ENCODE peak calls at places on chromosomes 1 and 21, in nine cellular contexts. H, V, X, U, Z, A, J, N and L are unnamed samples.

GRCh38 chr1:232138044-232138443 is 491.9 kb downstream of the SIPA1L2 start:
- DNase-seq in J (no peak), V (no peak), Z (no peak), U (no peak), X (no peak), H (no peak), N (no peak), A (no peak), L (no peak)

GRCh38 chr1:31207590-31207989 is 32.1 kb downstream of the NKAIN1 start:
- DNase-seq in X (no peak), H (no peak), Z (no peak), J (no peak), A (no peak), V (no peak), U (no peak), N (no peak), L (no peak)

GRCh38 chr1:108570128-108570527 is 10.2 kb downstream of the EEIG2 start:
- DNase-seq in U (no peak), Z (no peak), H (no peak), A (peak; percentile 6), N (no peak), J (peak; percentile 61), X (peak; percentile 32), V (no peak), L (no peak)

GRCh38 chr1:235019456-235019855 is 109.2 kb downstream of the TOMM20 start:
- DNase-seq in V (no peak), H (no peak), J (peak; percentile 68), Z (no peak), A (peak; percentile 33), N (no peak), X (no peak), U (no peak), L (no peak)

GRCh38 chr1:38138498-38139233 is 92.1 kb upstream of the POU3F1 start:
- DNase-seq in Z (no peak), J (peak; percentile 90), N (peak; percentile 94), A (peak; percentile 97), H (peak; percentile 92), U (peak; percentile 86), V (peak; percentile 72), X (peak; percentile 73), L (peak; percentile 83)

GRCh38 chr1:23529146-23530088 is 1.6 kb downstream of the E2F2 start:
- DNase-seq in U (no peak), V (no peak), J (peak; percentile 16), A (no peak), Z (no peak), X (peak; percentile 28), N (peak; percentile 31), H (no peak), L (no peak)

GRCh38 chr1:219710529-219711194 is 97.8 kb upstream of the ZC3H11B start:
- DNase-seq in Z (no peak), J (peak; percentile 94), A (peak; percentile 84), N (peak; percentile 97), V (no peak), H (no peak), X (peak; percentile 23), U (no peak), L (no peak)

GRCh38 chr1:97427371-97427770 is 493.5 kb downstream of the DPYD start:
- DNase-seq in V (no peak), H (no peak), A (no peak), X (no peak), U (no peak), Z (no peak), N (no peak), J (no peak), L (no peak)

GRCh38 chr1:7393141-7393540 is 378.0 kb upstream of the VAMP3 start:
- DNase-seq in A (no peak), H (no peak), N (peak; percentile 36), X (no peak), V (no peak), U (no peak), J (no peak), Z (no peak), L (peak; percentile 3)

GRCh38 chr1:22143586-22144033 is 713 bp upstream of the WNT4 start:
- DNase-seq in J (no peak), V (no peak), Z (no peak), X (no peak), N (no peak), U (no peak), H (no peak), A (no peak), L (no peak)

GRCh38 chr1:38055398-38055797 is 8.8 kb upstream of the POU3F1 start:
- DNase-seq in V (no peak), Z (no peak), N (no peak), A (no peak), H (no peak), X (no peak), J (no peak), U (no peak), L (no peak)

GRCh38 chr1:16017076-16017460 is 775 bp downstream of the HSPB7 start:
- DNase-seq in A (no peak), Z (no peak), U (no peak), V (no peak), J (no peak), N (no peak), H (no peak), X (no peak), L (no peak)

GRCh38 chr1:159005161-159005560 is 4.5 kb upstream of the IFI16 start:
- DNase-seq in A (peak; percentile 52), V (no peak), U (no peak), X (no peak), J (peak; percentile 12), Z (no peak), N (no peak), H (no peak), L (no peak)

GRCh38 chr1:159009287-159009686 is 420 bp upstream of the IFI16 start:
- DNase-seq in H (no peak), Z (no peak), J (no peak), X (no peak), V (no peak), N (no peak), U (no peak), A (no peak), L (no peak)

GRCh38 chr1:159008744-159009188 is 941 bp upstream of the IFI16 start:
- DNase-seq in H (no peak), V (no peak), Z (no peak), N (peak; percentile 31), X (no peak), U (no peak), J (no peak), A (peak; percentile 16), L (no peak)

GRCh38 chr1:159007734-159008133 is 2.0 kb upstream of the IFI16 start:
- DNase-seq in N (no peak), X (no peak), J (no peak), H (no peak), Z (no peak), A (no peak), V (no peak), U (no peak), L (no peak)

GRCh38 chr1:159005676-159006075 is 4.0 kb upstream of the IFI16 start:
- DNase-seq in U (peak; percentile 40), N (no peak), J (no peak), V (peak; percentile 29), Z (no peak), H (no peak), X (no peak), A (no peak), L (no peak)
- H3K4me3 ChIP-seq in U (peak overlapping the region; percentile 5), N (no peak overlapping the region), J (no peak overlapping the region), V (no peak overlapping the region), Z (no peak overlapping the region), H (no peak overlapping the region), X (no peak overlapping the region), A (no peak overlapping the region), L (no peak overlapping the region)

DNA sequence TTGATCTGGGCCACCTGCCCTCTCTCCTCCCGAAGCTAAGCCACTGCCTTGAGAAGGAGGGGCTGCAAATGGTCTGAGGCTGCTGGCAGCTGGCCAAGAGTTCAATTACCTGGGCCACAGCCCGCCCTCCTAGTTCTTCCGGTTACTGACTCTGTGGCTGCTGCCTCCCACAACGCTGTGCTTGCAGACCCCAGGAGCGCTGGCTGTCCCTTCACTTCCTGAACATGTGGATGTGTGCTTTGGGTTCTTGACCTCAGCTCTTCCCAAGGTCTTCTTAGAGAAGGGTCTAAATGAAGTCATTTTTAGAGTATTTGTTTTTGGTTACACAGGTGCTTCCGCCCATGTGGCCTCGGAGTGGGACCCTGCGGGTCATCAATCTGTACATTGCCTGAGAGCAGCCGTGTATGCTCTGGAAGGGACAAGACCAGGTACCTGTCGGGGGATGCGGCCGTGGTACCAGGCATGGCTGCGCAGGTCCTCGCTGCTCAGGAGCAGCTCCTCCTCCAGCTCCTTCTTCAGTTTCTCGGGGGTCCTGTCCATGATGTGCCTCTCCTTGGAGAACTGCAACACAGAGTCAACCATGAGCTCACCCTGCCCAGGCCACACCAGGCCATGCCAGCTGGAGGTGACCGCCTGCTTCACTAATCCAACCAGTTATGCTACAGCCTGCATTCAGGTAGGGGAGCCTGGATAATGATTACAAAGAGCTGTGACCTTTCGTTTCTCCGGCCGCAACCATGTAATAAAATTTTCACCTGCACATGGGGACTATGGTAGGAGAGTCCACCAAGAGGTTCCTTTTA is 89.6 kb downstream of the BCAR3 start:
- DNase-seq in Z (no peak), V (no peak), U (no peak), X (peak; percentile 35), A (no peak), J (no peak), N (no peak), H (peak; percentile 94), L (peak; percentile 56)
- H3K27ac ChIP-seq in Z (no peak overlapping the region), V (peak overlapping the region; percentile 26), U (no peak overlapping the region), X (peak overlapping the region; percentile 79), A (no peak overlapping the region), J (no peak overlapping the region), N (no peak overlapping the region), H (peak overlapping the region; percentile 95), L (peak overlapping the region; percentile 44)

GRCh38 chr1:154159554-154159953 is 4.7 kb upstream of the NUP210L start:
- DNase-seq in A (no peak), Z (no peak), H (no peak), N (no peak), V (no peak), X (peak; percentile 27), U (no peak), J (no peak), L (no peak)

GRCh38 chr1:154157520-154158306 is 2.8 kb upstream of the NUP210L start:
- DNase-seq in V (no peak), U (peak; percentile 7), Z (no peak), N (no peak), J (no peak), A (peak; percentile 31), X (peak; percentile 32), H (no peak), L (peak; percentile 52)

GRCh38 chr1:154154534-154155181 is at the start of gene NUP210L:
- DNase-seq in U (peak; percentile 74), V (peak; percentile 29), Z (peak; percentile 67), J (no peak), N (no peak), H (peak; percentile 43), A (peak; percentile 89), X (peak; percentile 15), L (peak; percentile 84)

GRCh38 chr1:154155282-154155681 is 409 bp upstream of the NUP210L start:
- DNase-seq in J (no peak), H (no peak), A (peak; percentile 72), U (peak; percentile 53), X (no peak), N (no peak), V (no peak), Z (no peak), L (peak; percentile 51)

GRCh38 chr1:154158307-154159125 is 3.6 kb upstream of the NUP210L start:
- DNase-seq in H (no peak), U (no peak), J (no peak), A (no peak), Z (no peak), X (no peak), V (no peak), N (no peak), L (no peak)
- H3K4me3 ChIP-seq in H (no peak overlapping the region), U (no peak overlapping the region), J (no peak overlapping the region), A (no peak overlapping the region), Z (no peak overlapping the region), X (no peak overlapping the region), V (no peak overlapping the region), N (no peak overlapping the region), L (no peak overlapping the region)

GRCh38 chr21:25837545-25838263 is 102.9 kb downstream of the GABPA start:
- DNase-seq in N (peak; percentile 81), V (no peak), A (peak; percentile 89), U (no peak), X (no peak), J (peak; percentile 84), H (no peak), Z (no peak), L (no peak)
- H3K27ac ChIP-seq in N (no peak overlapping the region), V (no peak overlapping the region), A (no peak overlapping the region), U (no peak overlapping the region), X (no peak overlapping the region), J (no peak overlapping the region), H (no peak overlapping the region), Z (no peak overlapping the region), L (no peak overlapping the region)